ENCODE peak calls at places on chromosomes 11 and 22, in five cellular contexts. U is tibial nerve, C is Caco-2, A is foreskin fibroblast, J is psoas muscle. Z is an unnamed sample.

GRCh38 chr11:73342633-73343032 is 33.6 kb upstream of the RELT start:
- DNase-seq in U (no peak), C (no peak), A (peak), J (no peak), Z (no peak)

GRCh38 chr11:29669336-29669735 is 347.5 kb downstream of the KCNA4 start:
- DNase-seq in U (no peak), C (no peak), A (no peak), J (no peak), Z (no peak)

GRCh38 chr22:24200616-24201212 is 19.4 kb downstream of the SUSD2 start:
- DNase-seq in U (no peak), C (peak), A (peak), J (no peak), Z (peak)

GRCh38 chr22:49964493-49965290 is 4.1 kb downstream of the PIM3 start:
- DNase-seq in U (peak), C (no peak), A (no peak), J (peak), Z (no peak)

GRCh38 chr11:110621826-110622225 is 90.4 kb downstream of the ARHGAP20 start:
- DNase-seq in U (no peak), C (no peak), A (peak), J (no peak), Z (no peak)

GRCh38 chr11:23751280-23751679 is 745.6 kb upstream of the LUZP2 start:
- DNase-seq in U (no peak), C (no peak), A (no peak), J (no peak), Z (no peak)

GRCh38 chr11:30333405-30333804 is 10.5 kb downstream of the ARL14EP start:
- DNase-seq in U (no peak), C (peak), A (peak), J (no peak), Z (no peak)

GRCh38 chr11:89458646-89459045 is 32.5 kb downstream of the NOX4 start:
- DNase-seq in U (no peak), C (no peak), A (peak), J (no peak), Z (no peak)

GRCh38 chr11:33258631-33259184 is 1.5 kb downstream of the HIPK3 start:
- DNase-seq in U (no peak), C (no peak), A (no peak), J (no peak), Z (no peak)

GRCh38 chr22:26553056-26553752 is 36.7 kb downstream of the TPST2 start:
- DNase-seq in U (no peak), C (no peak), A (peak), J (no peak), Z (peak)

GRCh38 chr11:36615829-36616228 is 17.8 kb upstream of the RAG2 start:
- DNase-seq in U (no peak), C (no peak), A (no peak), J (no peak), Z (no peak)

GRCh38 chr11:57223601-57224000 is 13.4 kb downstream of the APLNR start:
- DNase-seq in U (no peak), C (no peak), A (peak), J (no peak), Z (no peak)

GRCh38 chr11:113681711-113682410 is 24.2 kb downstream of the TMPRSS5 start:
- DNase-seq in U (no peak), C (no peak), A (no peak), J (no peak), Z (no peak)

GRCh38 chr11:65557280-65558001 is 718 bp downstream of the LTBP3 start:
- DNase-seq in U (no peak), C (no peak), A (peak), J (peak), Z (no peak)

GRCh38 chr11:9310485-9310884 is 3.9 kb downstream of the TMEM41B start:
- DNase-seq in U (no peak), C (no peak), A (no peak), J (no peak), Z (no peak)
- H3K4me3 ChIP-seq in U (no peak), C (no peak), A (no peak), J (no peak), Z (no peak)

DNA sequence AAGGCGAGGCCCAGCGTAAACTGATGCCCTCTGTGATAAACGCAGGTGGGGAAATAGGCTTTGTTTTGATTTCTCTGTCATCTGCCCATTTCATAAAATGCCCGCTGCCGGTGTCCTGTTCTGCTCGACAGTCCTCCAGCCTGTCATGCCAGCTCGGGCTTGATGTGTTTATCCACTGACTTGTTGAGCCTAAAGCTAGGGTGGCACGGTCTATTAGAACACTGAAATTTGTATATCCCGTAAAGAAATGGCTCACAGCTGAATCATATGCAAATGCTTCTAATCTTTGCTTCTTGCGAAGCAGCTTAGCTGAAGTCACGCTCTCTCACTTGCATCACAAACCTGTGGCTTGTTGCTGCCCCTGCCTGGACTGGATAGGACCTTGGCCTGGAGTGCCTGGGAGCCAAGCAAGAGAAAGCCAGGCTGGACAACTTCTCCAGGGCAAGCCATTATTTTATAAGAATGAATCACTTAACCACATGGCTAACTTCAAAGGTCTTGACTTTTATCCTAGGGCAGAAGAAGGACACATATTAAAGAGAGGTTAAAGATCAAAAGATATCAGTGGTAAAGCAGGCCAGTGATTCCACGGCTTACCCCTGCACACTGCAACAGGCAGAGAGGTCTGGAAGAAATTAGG is 33.1 kb downstream of the EHF start:
- DNase-seq in U (no peak), C (peak), A (peak), J (peak), Z (peak)
- TF ChIP-seq CTCF in U (no peak), C (no peak), A (peak), J (no peak), Z (peak)

GRCh38 chr22:20537983-20538382 is 30.6 kb downstream of the MED15 start:
- DNase-seq in U (no peak), C (no peak), A (no peak), J (no peak), Z (no peak)

GRCh38 chr22:20545681-20546521 is 38.5 kb downstream of the MED15 start:
- DNase-seq in U (no peak), C (no peak), A (no peak), J (no peak), Z (no peak)

GRCh38 chr22:20546541-20546950 is 39.1 kb downstream of the MED15 start:
- DNase-seq in U (no peak), C (peak), A (no peak), J (no peak), Z (no peak)

GRCh38 chr22:20542736-20543135 is 35.3 kb downstream of the MED15 start:
- DNase-seq in U (no peak), C (no peak), A (no peak), J (no peak), Z (no peak)

DNA sequence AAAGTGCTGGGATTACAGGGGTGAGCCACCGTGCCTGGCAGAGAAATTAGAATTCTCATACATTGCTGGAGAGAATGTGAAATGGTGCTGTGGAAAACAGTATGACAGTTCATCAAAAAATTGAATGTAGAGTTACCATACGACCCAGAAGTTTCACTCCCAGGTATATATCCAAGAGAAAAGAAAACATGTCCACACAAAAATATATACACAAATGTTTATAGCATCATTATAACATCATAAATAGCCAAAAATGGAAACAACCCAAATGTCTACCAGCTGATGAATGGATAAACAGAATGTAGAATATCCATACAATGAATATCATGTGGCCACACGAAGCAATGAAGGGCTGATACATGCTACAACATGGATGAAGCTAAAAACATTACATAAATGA is 34.6 kb downstream of the MED15 start:
- DNase-seq in U (no peak), C (no peak), A (no peak), J (no peak), Z (no peak)
- H3K4me3 ChIP-seq in U (no peak), C (no peak), A (no peak), J (no peak), Z (no peak)

GRCh38 chr22:46842606-46843005 is 80.2 kb downstream of the TBC1D22A start:
- DNase-seq in U (no peak), C (no peak), A (no peak), J (peak), Z (no peak)

GRCh38 chr22:46844606-46845210 is 82.3 kb downstream of the TBC1D22A start:
- DNase-seq in U (no peak), C (no peak), A (no peak), J (no peak), Z (no peak)

GRCh38 chr22:46845281-46846153 is 83.1 kb downstream of the TBC1D22A start:
- DNase-seq in U (no peak), C (no peak), A (peak), J (no peak), Z (peak)

GRCh38 chr22:46841528-46841927 is 79.1 kb downstream of the TBC1D22A start:
- DNase-seq in U (no peak), C (no peak), A (peak), J (no peak), Z (no peak)

DNA sequence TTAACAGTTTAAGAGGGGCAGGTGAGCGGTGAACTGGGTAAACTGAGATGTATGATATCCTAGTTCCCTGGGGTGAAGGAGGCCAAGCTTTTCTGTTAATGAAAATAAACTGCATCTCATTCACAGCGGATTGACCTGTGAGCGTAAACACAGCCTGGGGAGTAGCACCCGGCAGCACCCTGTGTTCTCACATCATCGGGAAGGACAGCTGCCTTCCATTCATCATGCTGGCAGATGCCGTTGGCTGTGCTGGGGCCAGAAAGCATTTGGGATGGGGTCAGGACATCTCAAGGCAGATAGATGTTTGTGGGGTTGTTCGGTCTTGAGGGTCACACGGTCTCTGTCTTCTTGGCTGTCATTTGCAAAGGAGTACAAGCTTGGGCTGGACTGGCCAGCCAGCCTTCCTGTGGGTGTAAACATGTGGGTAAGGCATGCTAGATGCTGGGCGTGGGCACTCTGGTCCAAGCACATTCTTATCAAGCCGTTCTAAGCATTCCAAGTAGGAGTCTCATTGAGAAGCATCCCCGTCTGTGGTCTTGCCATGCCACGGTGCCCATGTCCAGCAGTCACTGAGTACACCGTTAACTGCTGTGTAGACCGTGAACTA is 81.3 kb downstream of the TBC1D22A start:
- DNase-seq in U (no peak), C (no peak), A (peak), J (no peak), Z (no peak)
- TF ChIP-seq CTCF in U (no peak), C (no peak), A (no peak), J (no peak), Z (no peak)

GRCh38 chr11:109553284-109553683 is 131.3 kb downstream of the C11orf87 start:
- DNase-seq in U (no peak), C (no peak), A (no peak), J (no peak), Z (no peak)

GRCh38 chr11:109547356-109548027 is 125.5 kb downstream of the C11orf87 start:
- DNase-seq in U (no peak), C (peak), A (peak), J (no peak), Z (peak)

GRCh38 chr11:109554951-109555350 is 133.0 kb downstream of the C11orf87 start:
- DNase-seq in U (no peak), C (no peak), A (no peak), J (no peak), Z (no peak)

DNA sequence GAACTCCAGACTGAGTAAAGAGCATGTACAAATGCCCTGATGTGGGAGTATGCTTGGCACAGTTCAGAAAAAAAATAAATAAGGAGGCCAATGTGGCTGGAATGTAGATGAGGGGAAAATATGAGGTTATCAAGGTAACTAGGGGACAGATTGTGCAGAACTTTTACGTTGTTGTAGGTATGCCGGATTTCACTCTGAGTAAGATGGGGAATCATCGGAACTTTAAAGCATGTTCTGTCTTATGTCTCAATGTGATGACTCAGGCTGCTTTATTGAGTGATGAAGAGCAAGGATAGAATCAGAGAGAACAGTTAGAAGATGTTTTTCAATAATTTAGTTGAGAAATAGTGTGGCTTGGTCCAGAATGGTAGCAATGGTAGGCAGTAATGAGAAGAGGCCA is 130.4 kb downstream of the C11orf87 start:
- DNase-seq in U (no peak), C (no peak), A (peak), J (no peak), Z (no peak)
- H3K4me3 ChIP-seq in U (no peak), C (no peak), A (no peak), J (no peak), Z (no peak)

DNA sequence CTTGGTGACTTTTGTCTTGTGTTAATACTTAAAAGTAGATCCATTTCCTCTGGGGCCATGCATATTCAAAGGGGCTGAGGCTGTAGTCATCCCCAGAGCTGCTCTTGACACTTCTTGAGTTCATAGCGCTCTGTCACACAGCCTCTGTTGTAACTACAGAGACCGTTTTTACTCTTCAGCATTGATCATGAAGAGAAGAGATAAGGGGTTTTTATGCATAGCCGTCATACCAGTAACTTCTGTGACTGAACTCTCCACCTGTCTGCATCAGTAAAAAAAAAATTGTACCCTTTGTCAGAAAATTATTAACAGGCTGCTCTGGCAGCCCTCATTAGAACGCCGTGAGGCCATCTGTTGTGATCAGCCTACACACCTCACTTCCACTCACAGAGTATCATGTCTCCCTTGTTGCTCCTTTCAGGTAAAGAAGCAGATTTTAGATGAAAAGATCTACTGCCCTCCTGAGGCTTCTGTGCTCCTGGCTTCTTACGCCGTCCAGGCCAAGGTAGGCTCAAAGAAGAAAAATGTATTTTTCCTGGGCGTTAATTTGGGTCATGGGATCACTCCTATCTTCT is 38.4 kb downstream of the NF2 start:
- DNase-seq in U (no peak), C (no peak), A (no peak), J (no peak), Z (no peak)
- TF ChIP-seq CTCF in U (no peak), C (no peak), A (no peak), J (no peak), Z (no peak)

Z was measured in retinal pigment epithelial cell.